ENCODE peak calls at places on chromosomes 4 and X, in four cellular contexts. N is BJ, M is ascending aorta, Y is HCT116. L is an unnamed sample.

GRCh38 chr4:23717528-23718248 is 172.2 kb downstream of the PPARGC1A start:
- DNase-seq in N (no peak), M (no peak), Y (no peak), L (no peak)

GRCh38 chr4:87081826-87082225 is 138.6 kb downstream of the KLHL8 start:
- DNase-seq in N (no peak), M (no peak), Y (no peak), L (no peak)

GRCh38 chrX:72141372-72142004 is 9.8 kb upstream of the RTL5 start:
- DNase-seq in N (no peak), M (no peak), Y (no peak), L (no peak)

GRCh38 chr4:127656047-127656680 is 23.4 kb downstream of the INTU start:
- DNase-seq in N (no peak), M (no peak), Y (no peak), L (no peak)

GRCh38 chrX:153593811-153594500 is 5.0 kb downstream of the CCNQ start:
- DNase-seq in N (no peak), M (no peak), Y (no peak), L (no peak)

GRCh38 chrX:95950679-95951078 is 734.0 kb upstream of the DIAPH2 start:
- DNase-seq in N (no peak), M (no peak), Y (no peak), L (no peak)

GRCh38 chr4:176261481-176261880 is 7.5 kb downstream of the ASB5 start:
- DNase-seq in N (no peak), M (no peak), Y (no peak), L (no peak)

GRCh38 chr4:42906906-42907774 is 14.6 kb downstream of the GRXCR1 start:
- DNase-seq in N (no peak), M (no peak), Y (no peak), L (peak; percentile 12)

GRCh38 chr4:125313989-125314602 is 659 bp upstream of the FAT4 start:
- DNase-seq in N (no peak), M (no peak), Y (no peak), L (no peak)

GRCh38 chr4:182642831-182643230 is 274.4 kb downstream of the DCTD start:
- DNase-seq in N (no peak), M (no peak), Y (no peak), L (no peak)

GRCh38 chrX:136227948-136228584 is 23.1 kb downstream of the MAP7D3 start:
- DNase-seq in N (no peak), M (no peak), Y (no peak), L (no peak)

GRCh38 chrX:29826651-29827206 is 388.6 kb upstream of the MAGEB2 start:
- DNase-seq in N (no peak), M (no peak), Y (no peak), L (no peak)

GRCh38 chrX:123087326-123087725 is 96.8 kb upstream of the GRIA3 start:
- DNase-seq in N (peak; percentile 14), M (no peak), Y (no peak), L (peak; percentile 38)

GRCh38 chrX:73577368-73577767 is 14.4 kb downstream of the CHIC1 start:
- DNase-seq in N (peak; percentile 22), M (no peak), Y (no peak), L (peak; percentile 44)

GRCh38 chr4:123017636-123018390 is 95.4 kb upstream of the NUDT6 start:
- DNase-seq in N (peak; percentile 49), M (no peak), Y (no peak), L (no peak)

GRCh38 chrX:11867610-11868345 is 109.7 kb downstream of the MSL3 start:
- DNase-seq in N (no peak), M (no peak), Y (no peak), L (no peak)

GRCh38 chr4:183631577-183632198 is 27.3 kb downstream of the RWDD4 start:
- DNase-seq in N (no peak), M (no peak), Y (no peak), L (no peak)

GRCh38 chr4:11106190-11106589 is 322.5 kb downstream of the HS3ST1 start:
- DNase-seq in N (no peak), M (no peak), Y (no peak), L (no peak)

GRCh38 chrX:78333521-78333920 is 6.1 kb upstream of the CYSLTR1 start:
- DNase-seq in N (no peak), M (no peak), Y (no peak), L (no peak)

GRCh38 chrX:40098264-40099045 is 697 bp upstream of the BCOR start:
- DNase-seq in N (no peak), M (no peak), Y (no peak), L (peak; percentile 70)

GRCh38 chr4:74805601-74806000 is 11.3 kb upstream of the BTC start:
- DNase-seq in N (no peak), M (no peak), Y (peak; percentile 62), L (peak; percentile 10)

GRCh38 chr4:106238819-106239420 is 77.1 kb downstream of the TBCK start:
- DNase-seq in N (no peak), M (no peak), Y (peak; percentile 27), L (peak; percentile 40)

GRCh38 chr4:52585379-52585778 is 73.7 kb downstream of the USP46 start:
- DNase-seq in N (no peak), M (no peak), Y (no peak), L (no peak)

GRCh38 chr4:52588771-52589591 is 70.1 kb downstream of the USP46 start:
- DNase-seq in N (no peak), M (peak; percentile 66), Y (no peak), L (no peak)

GRCh38 chr4:52592287-52592686 is 66.8 kb downstream of the USP46 start:
- DNase-seq in N (no peak), M (no peak), Y (no peak), L (no peak)

GRCh38 chr4:52586069-52586468 is 73.0 kb downstream of the USP46 start:
- DNase-seq in N (no peak), M (no peak), Y (no peak), L (no peak)

DNA sequence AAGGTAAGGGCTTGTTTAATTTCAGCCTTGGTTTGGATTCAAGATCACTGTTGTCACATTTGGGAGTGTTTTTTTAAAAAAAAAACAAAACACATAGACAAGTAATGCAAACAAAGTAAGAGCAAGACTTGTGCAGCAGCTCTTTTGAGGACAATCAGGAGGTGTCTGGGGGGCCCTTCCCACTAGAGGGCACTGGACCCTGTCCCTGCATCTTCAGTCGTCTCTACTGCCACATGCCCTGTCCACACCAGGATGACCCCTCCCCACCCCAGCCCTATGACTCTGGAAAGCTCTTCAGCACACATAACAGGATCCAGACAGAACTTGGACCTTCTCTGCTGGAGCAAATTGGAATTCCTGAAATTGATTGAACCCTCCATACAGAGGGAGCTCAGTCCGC is 71.0 kb downstream of the USP46 start:
- DNase-seq in N (no peak), M (no peak), Y (peak; percentile 12), L (peak; percentile 21)
- TF ChIP-seq CTCF in N (peak; percentile 54), M (peak; percentile 18), Y (peak; percentile 63), L (peak; percentile 26)

GRCh38 chr4:76981649-76982048 is 32.1 kb downstream of the SEPTIN11 start:
- DNase-seq in N (no peak), M (no peak), Y (no peak), L (no peak)

GRCh38 chr4:76984788-76985211 is 35.2 kb downstream of the SEPTIN11 start:
- DNase-seq in N (peak; percentile 100), M (peak; percentile 91), Y (no peak), L (no peak)

GRCh38 chr4:76982638-76983579 is 33.4 kb downstream of the SEPTIN11 start:
- DNase-seq in N (no peak), M (no peak), Y (no peak), L (no peak)

GRCh38 chr4:76987153-76987562 is 37.6 kb downstream of the SEPTIN11 start:
- DNase-seq in N (peak; percentile 99), M (no peak), Y (no peak), L (no peak)

GRCh38 chr4:76984127-76984526 is 34.6 kb downstream of the SEPTIN11 start:
- DNase-seq in N (no peak), M (no peak), Y (no peak), L (no peak)
- TF ChIP-seq CTCF in N (peak; percentile 42), M (peak; percentile 23), Y (peak; percentile 46), L (no peak)

GRCh38 chrX:66022742-66023725 is 16.8 kb downstream of the VSIG4 start:
- DNase-seq in N (no peak), M (no peak), Y (no peak), L (no peak)
- TF ChIP-seq CTCF in N (no peak), M (no peak), Y (peak; percentile 36), L (no peak)

GRCh38 chr4:30258949-30259348 is 461.2 kb upstream of the PCDH7 start:
- DNase-seq in N (no peak), M (no peak), Y (no peak), L (no peak)

GRCh38 chr4:30256105-30256828 is 463.9 kb upstream of the PCDH7 start:
- DNase-seq in N (no peak), M (no peak), Y (no peak), L (no peak)
- TF ChIP-seq CTCF in N (no peak), M (no peak), Y (no peak), L (no peak)

DNA sequence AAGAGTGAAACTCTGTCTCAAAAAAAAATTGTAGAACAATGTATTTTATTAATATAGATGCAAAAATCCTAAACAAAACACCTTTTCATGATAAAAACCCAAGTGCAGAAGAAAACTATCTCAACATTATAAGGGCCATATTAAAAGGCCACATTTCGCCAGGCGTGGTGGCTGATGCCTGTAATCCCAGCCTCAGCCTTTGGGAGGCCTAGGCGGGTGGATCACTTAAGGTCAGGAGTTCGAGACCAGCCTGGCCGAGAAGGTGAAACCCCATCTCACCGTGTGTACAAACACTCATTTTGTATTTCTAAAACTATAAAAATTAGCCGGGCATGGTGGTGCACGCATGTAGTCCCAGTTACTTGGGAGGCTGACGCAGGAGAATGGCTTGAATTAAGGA is 9.9 kb upstream of the FAM193A start:
- DNase-seq in N (no peak), M (no peak), Y (no peak), L (no peak)
- TF ChIP-seq CTCF in N (no peak), M (no peak), Y (peak; percentile 28), L (no peak)

DNA sequence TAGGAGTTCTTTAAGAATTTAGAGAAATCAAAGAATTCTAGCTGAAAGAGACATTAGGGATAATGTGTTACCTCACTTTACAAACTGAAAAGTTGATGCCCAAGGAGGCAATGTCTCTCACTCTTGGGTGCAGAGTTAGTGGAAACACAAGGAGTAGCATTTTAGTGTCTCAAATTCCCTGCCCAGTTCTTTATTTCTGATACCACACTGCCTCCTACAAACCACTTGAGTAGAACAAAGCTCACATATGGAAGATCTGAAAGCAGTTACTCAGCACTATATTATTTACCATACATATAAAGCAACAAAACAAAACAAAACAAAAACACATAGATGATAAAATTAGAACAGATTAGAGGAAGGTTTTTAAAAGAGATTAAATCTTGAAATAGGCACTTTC is 124.2 kb downstream of the REELD1 start:
- DNase-seq in N (no peak), M (no peak), Y (no peak), L (no peak)
- TF ChIP-seq CTCF in N (peak; percentile 6), M (no peak), Y (no peak), L (no peak)

DNA sequence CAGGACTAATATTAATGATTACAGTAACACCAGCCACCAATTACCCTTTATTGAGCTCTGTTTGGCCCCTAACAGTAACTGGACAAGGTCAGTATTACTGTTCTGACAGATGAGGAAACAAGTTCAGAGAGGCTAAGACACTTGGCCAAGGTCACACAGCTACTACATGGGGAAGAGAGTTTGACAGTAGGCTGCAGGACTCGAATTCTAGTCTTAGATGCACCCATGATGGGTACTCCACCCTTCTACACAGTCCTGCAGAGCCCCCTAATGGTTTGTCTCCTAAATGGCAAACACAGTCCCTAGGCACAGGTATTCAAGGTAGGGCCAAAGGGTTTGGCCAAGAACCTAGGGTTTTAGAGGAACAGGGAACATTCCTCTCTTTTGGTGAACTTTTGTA is 93.9 kb downstream of the NSUN7 start:
- DNase-seq in N (no peak), M (no peak), Y (no peak), L (peak; percentile 3)
- TF ChIP-seq CTCF in N (no peak), M (no peak), Y (peak; percentile 45), L (no peak)

GRCh38 chrX:139949703-139950102 is 15.6 kb downstream of the CXorf66 start:
- DNase-seq in N (no peak), M (no peak), Y (no peak), L (no peak)
- TF ChIP-seq CTCF in N (no peak), M (no peak), Y (no peak), L (no peak)